ENCODE peak calls at places on chromosomes 1 and 21, in five cellular contexts. B is IMR-90, C is trophoblast cell, G is H1, V is neuronal stem cell. R is an unnamed sample.

GRCh38 chr1:90963651-90964050 is 58.2 kb downstream of the ZNF644 start:
- DNase-seq in B (peak), C (no peak), G (no peak), V (no peak), R (peak)

GRCh38 chr1:12142891-12143630 is 23.7 kb upstream of the TNFRSF1B start:
- DNase-seq in B (no peak), C (no peak), G (no peak), V (no peak), R (no peak)

GRCh38 chr1:177211231-177211630 is 40.5 kb downstream of the BRINP2 start:
- DNase-seq in B (no peak), C (no peak), G (no peak), V (no peak), R (peak)

GRCh38 chr1:224301391-224301790 is 28.6 kb downstream of the NVL start:
- DNase-seq in B (no peak), C (no peak), G (no peak), V (no peak), R (no peak)

GRCh38 chr1:180933141-180933540 is 20.4 kb downstream of the KIAA1614 start:
- DNase-seq in B (no peak), C (no peak), G (no peak), V (no peak), R (no peak)

GRCh38 chr21:43658094-43658725 is 1.1 kb downstream of the HSF2BP start:
- DNase-seq in B (no peak), C (no peak), G (no peak), V (no peak), R (no peak)

GRCh38 chr1:248863011-248863881 is 4.4 kb upstream of the ZNF692 start:
- DNase-seq in B (peak), C (peak), G (peak), V (peak), R (peak)

GRCh38 chr1:161919229-161919628 is 104.4 kb downstream of the OLFML2B start:
- DNase-seq in B (no peak), C (no peak), G (no peak), V (no peak), R (no peak)

GRCh38 chr1:89910780-89911179 is 84.1 kb upstream of the ZNF326 start:
- DNase-seq in B (peak), C (peak), G (no peak), V (no peak), R (peak)

GRCh38 chr1:212515329-212515760 is 82.6 kb downstream of the NENF start:
- DNase-seq in B (no peak), C (no peak), G (no peak), V (peak), R (no peak)

GRCh38 chr1:212513586-212513985 is 80.9 kb downstream of the NENF start:
- DNase-seq in B (no peak), C (no peak), G (no peak), V (no peak), R (no peak)

GRCh38 chr1:212514782-212515181 is 82.1 kb downstream of the NENF start:
- DNase-seq in B (no peak), C (no peak), G (peak), V (no peak), R (peak)

GRCh38 chr1:212512731-212513559 is 80.2 kb downstream of the NENF start:
- DNase-seq in B (peak), C (no peak), G (no peak), V (no peak), R (peak)

GRCh38 chr1:212514056-212514614 is 81.4 kb downstream of the NENF start:
- DNase-seq in B (peak), C (peak), G (peak), V (no peak), R (peak)
- H4K8ac ChIP-seq in B (no peak), C (no peak), G (no peak), V (no peak), R (no peak)

GRCh38 chr1:85605519-85606413 is 25.2 kb downstream of the CCN1 start:
- DNase-seq in B (no peak), C (no peak), G (no peak), V (no peak), R (no peak)
- H4K91ac ChIP-seq in B (peak), C (peak), G (peak), V (no peak), R (peak)

GRCh38 chr1:10529772-10530171 is 55.0 kb downstream of the PEX14 start:
- DNase-seq in B (no peak), C (no peak), G (no peak), V (no peak), R (peak)

GRCh38 chr1:10530281-10530740 is 55.6 kb downstream of the PEX14 start:
- DNase-seq in B (peak), C (peak), G (peak), V (peak), R (peak)

GRCh38 chr1:10530756-10531155 is 56.0 kb downstream of the PEX14 start:
- DNase-seq in B (peak), C (peak), G (no peak), V (no peak), R (peak)

GRCh38 chr1:10528066-10529014 is 53.6 kb downstream of the PEX14 start:
- DNase-seq in B (peak), C (peak), G (no peak), V (no peak), R (peak)

DNA sequence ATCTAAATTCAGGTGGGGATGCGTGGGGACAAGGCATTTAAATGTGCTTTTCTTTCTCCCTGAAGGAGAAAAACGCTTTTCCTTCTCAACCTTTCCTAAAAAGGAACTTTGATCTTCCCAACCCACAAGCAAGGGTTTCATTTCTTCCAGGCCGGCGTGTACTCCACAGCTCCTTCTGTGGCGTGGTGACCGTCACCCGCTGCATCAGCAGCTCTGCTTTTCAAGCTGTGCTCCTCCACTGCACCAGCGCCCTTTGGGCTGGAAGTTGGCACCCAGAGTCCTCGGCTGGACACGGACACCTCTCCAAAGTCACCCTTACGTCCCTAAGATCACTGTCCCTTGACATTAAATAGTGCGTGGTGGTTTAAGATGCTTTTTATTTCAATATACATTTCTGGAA is 54.3 kb downstream of the PEX14 start:
- DNase-seq in B (no peak), C (no peak), G (no peak), V (no peak), R (peak)
- H3K4me3 ChIP-seq in B (peak), C (no peak), G (no peak), V (no peak), R (no peak)

DNA sequence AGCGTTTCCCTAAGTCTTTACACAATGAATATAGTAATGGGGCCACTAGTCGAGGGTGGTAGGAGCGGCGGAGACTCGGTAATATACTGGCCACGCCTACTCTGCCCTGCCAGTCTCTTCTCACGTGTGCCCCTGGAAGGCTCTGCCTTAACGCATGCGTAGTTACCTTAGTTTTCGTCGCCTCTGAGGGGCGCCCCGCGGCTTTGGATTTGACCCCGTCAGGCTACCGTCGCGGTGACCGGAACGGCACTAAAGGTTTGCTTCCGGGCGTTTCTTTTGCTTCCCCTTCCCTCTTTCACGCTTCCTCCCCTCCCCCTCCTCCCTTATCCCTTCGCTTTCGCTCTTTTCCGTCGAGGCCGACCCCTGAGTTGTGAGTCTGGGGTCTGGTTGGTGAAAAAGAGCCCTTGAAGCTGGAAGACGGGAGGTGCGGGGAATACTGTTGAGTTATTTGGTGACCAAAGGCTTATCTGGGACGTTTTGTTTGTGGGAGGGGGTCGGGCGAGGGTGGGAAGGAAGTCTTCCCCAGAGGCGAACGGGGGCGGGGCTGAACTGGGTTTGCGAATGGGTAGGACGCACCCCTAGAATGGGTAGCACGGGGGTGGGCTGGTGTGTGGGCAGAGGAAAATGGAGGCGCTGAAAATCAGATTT is at the start of gene SETDB1:
- DNase-seq in B (peak), C (peak), G (peak), V (peak), R (peak)
- H4K8ac ChIP-seq in B (peak), C (peak), G (peak), V (no peak), R (peak)

GRCh38 chr21:45323487-45324380 is 36.0 kb upstream of the POFUT2 start:
- DNase-seq in B (peak), C (no peak), G (peak), V (no peak), R (peak)
- H4K91ac ChIP-seq in B (no peak), C (peak), G (no peak), V (no peak), R (peak)

R was measured in mesenchymal stem cell.